ENCODE peak calls at places on chromosomes 2 and 18, in eight cellular contexts. One of them, this sample, is unnamed.
A peak's percentile ranks its signal among the peaks of the same experiment; 100 is the strongest.

GRCh38 chr2:9699139-9699823 is 68.5 kb upstream of the YWHAQ start:
- DNase-seq in A673: no peak
- DNase-seq in RWPE2: no peak
- DNase-seq in thoracic aorta: no peak
- DNase-seq in kidney: no peak
- DNase-seq in keratinocyte: no peak
- DNase-seq in left ventricle myocardium inferior: no peak
- DNase-seq in ovary: no peak
- DNase-seq in this sample: no peak

GRCh38 chr2:152336103-152336853 is 1.3 kb downstream of the FMNL2 start:
- DNase-seq in thoracic aorta: peak; percentile 19
- DNase-seq in left ventricle myocardium inferior: peak; percentile 73
- DNase-seq in keratinocyte: no peak
- DNase-seq in A673: peak; percentile 57
- DNase-seq in kidney: peak; percentile 84
- DNase-seq in ovary: peak; percentile 59
- DNase-seq in RWPE2: no peak
- DNase-seq in this sample: peak; percentile 73

GRCh38 chr2:12637754-12638153 is 79.0 kb upstream of the TRIB2 start:
- DNase-seq in A673: no peak
- DNase-seq in RWPE2: no peak
- DNase-seq in left ventricle myocardium inferior: no peak
- DNase-seq in kidney: no peak
- DNase-seq in ovary: no peak
- DNase-seq in keratinocyte: no peak
- DNase-seq in thoracic aorta: no peak
- DNase-seq in this sample: no peak

GRCh38 chr2:180716186-180717180 is 263.9 kb upstream of the UBE2E3 start:
- DNase-seq in RWPE2: no peak
- DNase-seq in thoracic aorta: no peak
- DNase-seq in keratinocyte: no peak
- DNase-seq in kidney: no peak
- DNase-seq in A673: no peak
- DNase-seq in left ventricle myocardium inferior: no peak
- DNase-seq in ovary: no peak
- DNase-seq in this sample: no peak

GRCh38 chr18:3885209-3885792 is 435.3 kb downstream of the TGIF1 start:
- DNase-seq in RWPE2: no peak
- DNase-seq in thoracic aorta: no peak
- DNase-seq in ovary: no peak
- DNase-seq in kidney: no peak
- DNase-seq in A673: peak; percentile 36
- DNase-seq in left ventricle myocardium inferior: no peak
- DNase-seq in keratinocyte: no peak
- DNase-seq in this sample: no peak

GRCh38 chr18:13608791-13609552 is 117.4 kb downstream of the FAM210A start:
- DNase-seq in kidney: no peak
- DNase-seq in thoracic aorta: no peak
- DNase-seq in A673: no peak
- DNase-seq in ovary: no peak
- DNase-seq in keratinocyte: no peak
- DNase-seq in RWPE2: no peak
- DNase-seq in left ventricle myocardium inferior: no peak
- DNase-seq in this sample: no peak

GRCh38 chr18:111292-112014 is 46.9 kb upstream of the USP14 start:
- DNase-seq in ovary: peak; percentile 53
- DNase-seq in left ventricle myocardium inferior: peak; percentile 51
- DNase-seq in RWPE2: peak; percentile 79
- DNase-seq in A673: peak; percentile 77
- DNase-seq in kidney: peak; percentile 87
- DNase-seq in keratinocyte: no peak
- DNase-seq in thoracic aorta: no peak
- DNase-seq in this sample: peak; percentile 91

GRCh38 chr2:35973132-35973736 is 382.3 kb upstream of the CRIM1 start:
- DNase-seq in kidney: no peak
- DNase-seq in A673: peak; percentile 56
- DNase-seq in RWPE2: no peak
- DNase-seq in ovary: no peak
- DNase-seq in keratinocyte: no peak
- DNase-seq in thoracic aorta: no peak
- DNase-seq in left ventricle myocardium inferior: no peak
- DNase-seq in this sample: no peak

GRCh38 chr2:188869560-188869959 is 104.6 kb upstream of the COL3A1 start:
- DNase-seq in kidney: no peak
- DNase-seq in keratinocyte: no peak
- DNase-seq in thoracic aorta: no peak
- DNase-seq in ovary: no peak
- DNase-seq in RWPE2: no peak
- DNase-seq in A673: peak; percentile 11
- DNase-seq in left ventricle myocardium inferior: no peak
- DNase-seq in this sample: no peak

GRCh38 chr18:58769321-58769720 is 95.4 kb upstream of the ZNF532 start:
- DNase-seq in thoracic aorta: no peak
- DNase-seq in A673: no peak
- DNase-seq in kidney: no peak
- DNase-seq in keratinocyte: no peak
- DNase-seq in left ventricle myocardium inferior: no peak
- DNase-seq in RWPE2: no peak
- DNase-seq in ovary: no peak
- DNase-seq in this sample: no peak

GRCh38 chr2:197883354-197884032 is 79.1 kb downstream of the PLCL1 start:
- DNase-seq in left ventricle myocardium inferior: no peak
- DNase-seq in thoracic aorta: no peak
- DNase-seq in ovary: no peak
- DNase-seq in keratinocyte: no peak
- DNase-seq in kidney: no peak
- DNase-seq in RWPE2: no peak
- DNase-seq in A673: no peak
- DNase-seq in this sample: no peak

GRCh38 chr18:24063121-24063731 is 48.7 kb downstream of the TTC39C start:
- DNase-seq in RWPE2: no peak
- DNase-seq in A673: no peak
- DNase-seq in ovary: no peak
- DNase-seq in kidney: no peak
- DNase-seq in left ventricle myocardium inferior: no peak
- DNase-seq in keratinocyte: no peak
- DNase-seq in thoracic aorta: no peak
- DNase-seq in this sample: no peak

GRCh38 chr2:189056200-189057106 is 82.3 kb downstream of the COL3A1 start:
- DNase-seq in left ventricle myocardium inferior: no peak
- DNase-seq in RWPE2: no peak
- DNase-seq in thoracic aorta: no peak
- DNase-seq in ovary: no peak
- DNase-seq in keratinocyte: no peak
- DNase-seq in kidney: no peak
- DNase-seq in A673: no peak
- DNase-seq in this sample: no peak

GRCh38 chr2:195659114-195659513 is 2.1 kb downstream of the SLC39A10 start:
- DNase-seq in left ventricle myocardium inferior: no peak
- DNase-seq in A673: no peak
- DNase-seq in keratinocyte: no peak
- DNase-seq in kidney: no peak
- DNase-seq in thoracic aorta: no peak
- DNase-seq in ovary: no peak
- DNase-seq in RWPE2: no peak
- DNase-seq in this sample: no peak

GRCh38 chr2:223735659-223736244 is 101.6 kb downstream of the AP1S3 start:
- DNase-seq in kidney: no peak
- DNase-seq in RWPE2: no peak
- DNase-seq in ovary: no peak
- DNase-seq in left ventricle myocardium inferior: no peak
- DNase-seq in thoracic aorta: no peak
- DNase-seq in keratinocyte: no peak
- DNase-seq in A673: no peak
- DNase-seq in this sample: no peak

GRCh38 chr18:64488698-64489097 is 339.8 kb upstream of the LINC00305 start:
- DNase-seq in kidney: no peak
- DNase-seq in keratinocyte: no peak
- DNase-seq in A673: no peak
- DNase-seq in ovary: no peak
- DNase-seq in RWPE2: no peak
- DNase-seq in thoracic aorta: no peak
- DNase-seq in left ventricle myocardium inferior: no peak
- DNase-seq in this sample: no peak

GRCh38 chr2:48600204-48600813 is 17.3 kb upstream of the GTF2A1L start:
- DNase-seq in keratinocyte: no peak
- DNase-seq in RWPE2: no peak
- DNase-seq in left ventricle myocardium inferior: no peak
- DNase-seq in kidney: no peak
- DNase-seq in ovary: no peak
- DNase-seq in thoracic aorta: no peak
- DNase-seq in A673: peak; percentile 56
- DNase-seq in this sample: no peak

GRCh38 chr2:100290718-100291151 is 31.6 kb downstream of the LONRF2 start:
- DNase-seq in left ventricle myocardium inferior: no peak
- DNase-seq in A673: no peak
- DNase-seq in thoracic aorta: no peak
- DNase-seq in RWPE2: no peak
- DNase-seq in kidney: no peak
- DNase-seq in ovary: no peak
- DNase-seq in keratinocyte: no peak
- DNase-seq in this sample: no peak

GRCh38 chr18:32296851-32297250 is 107.0 kb downstream of the MEP1B start:
- DNase-seq in left ventricle myocardium inferior: no peak
- DNase-seq in thoracic aorta: no peak
- DNase-seq in RWPE2: no peak
- DNase-seq in kidney: no peak
- DNase-seq in ovary: no peak
- DNase-seq in A673: no peak
- DNase-seq in keratinocyte: no peak
- DNase-seq in this sample: no peak

GRCh38 chr18:41745166-41746049 is 209.6 kb upstream of the PIK3C3 start:
- DNase-seq in kidney: no peak
- DNase-seq in RWPE2: peak; percentile 47
- DNase-seq in left ventricle myocardium inferior: peak; percentile 16
- DNase-seq in ovary: no peak
- DNase-seq in keratinocyte: no peak
- DNase-seq in A673: peak; percentile 47
- DNase-seq in thoracic aorta: no peak
- DNase-seq in this sample: no peak

GRCh38 chr2:46869621-46870020 is 46.0 kb downstream of the MCFD2 start:
- DNase-seq in ovary: no peak
- DNase-seq in left ventricle myocardium inferior: no peak
- DNase-seq in kidney: peak; percentile 51
- DNase-seq in keratinocyte: no peak
- DNase-seq in RWPE2: no peak
- DNase-seq in A673: no peak
- DNase-seq in thoracic aorta: no peak
- DNase-seq in this sample: no peak

GRCh38 chr18:3616142-3616541 is 166.2 kb downstream of the TGIF1 start:
- DNase-seq in A673: no peak
- DNase-seq in keratinocyte: no peak
- DNase-seq in kidney: no peak
- DNase-seq in ovary: no peak
- DNase-seq in left ventricle myocardium inferior: no peak
- DNase-seq in thoracic aorta: no peak
- DNase-seq in RWPE2: no peak
- DNase-seq in this sample: no peak

GRCh38 chr18:811192-812122 is 585 bp downstream of the YES1 start:
- DNase-seq in ovary: peak; percentile 51
- DNase-seq in A673: peak; percentile 50
- DNase-seq in kidney: peak; percentile 85
- DNase-seq in RWPE2: peak; percentile 67
- DNase-seq in thoracic aorta: no peak
- DNase-seq in keratinocyte: no peak
- DNase-seq in left ventricle myocardium inferior: peak; percentile 42
- DNase-seq in this sample: peak; percentile 44

DNA sequence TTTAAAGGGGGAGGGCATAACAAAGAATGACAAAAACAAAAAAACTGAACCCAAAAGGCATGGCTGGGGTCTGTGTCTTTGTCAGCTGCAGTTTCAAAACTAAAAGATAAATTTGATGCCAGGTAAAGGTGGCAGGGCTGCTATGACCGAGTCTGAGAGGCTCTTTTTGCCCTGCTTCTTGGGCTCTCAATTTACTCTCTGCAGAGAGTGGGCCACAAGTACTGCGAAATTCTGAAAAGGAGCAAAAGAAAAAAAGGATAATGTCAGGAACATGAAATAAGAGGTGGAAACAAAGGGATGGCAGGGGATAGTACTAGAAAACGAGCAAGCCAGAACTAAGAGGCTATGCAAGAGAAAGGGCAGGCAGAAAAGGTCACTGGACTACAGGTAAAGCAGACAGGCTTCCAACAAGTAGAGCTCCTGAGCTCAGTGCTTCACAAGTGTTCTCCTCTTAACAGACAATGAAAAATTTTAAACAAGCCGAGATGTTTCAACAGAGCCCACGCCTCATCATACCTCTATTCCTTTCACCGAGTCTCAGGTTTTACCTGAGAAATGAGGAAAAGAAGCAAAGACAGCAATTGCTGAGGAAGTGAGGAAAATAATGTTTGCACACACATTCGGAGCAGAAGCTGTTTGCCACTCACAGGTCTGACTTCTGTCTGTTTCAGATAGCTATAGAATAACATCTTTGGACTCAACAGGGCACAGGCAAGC is 7.3 kb downstream of the IRS1 start:
- DNase-seq in RWPE2: no peak
- DNase-seq in left ventricle myocardium inferior: no peak
- DNase-seq in keratinocyte: no peak
- DNase-seq in ovary: no peak
- DNase-seq in thoracic aorta: no peak
- DNase-seq in kidney: no peak
- DNase-seq in A673: no peak
- DNase-seq in this sample: no peak
- H3K4me1 ChIP-seq in RWPE2: peaks cover 20% of the 10 kb centered on the region
- H3K4me1 ChIP-seq in left ventricle myocardium inferior: peaks cover 96% of the 10 kb centered on the region
- H3K4me1 ChIP-seq in keratinocyte: peaks cover 41% of the 10 kb centered on the region
- H3K4me1 ChIP-seq in ovary: peaks cover 6% of the 10 kb centered on the region
- H3K4me1 ChIP-seq in thoracic aorta: peaks cover 70% of the 10 kb centered on the region
- H3K4me1 ChIP-seq in kidney: peaks cover 27% of the 10 kb centered on the region
- H3K4me1 ChIP-seq in A673: peaks cover 59% of the 10 kb centered on the region
- H3K4me1 ChIP-seq in this sample: peaks cover 36% of the 10 kb centered on the region

GRCh38 chr2:159202568-159203071 is 83.9 kb downstream of the WDSUB1 start:
- DNase-seq in ovary: peak; percentile 36
- DNase-seq in keratinocyte: no peak
- DNase-seq in A673: no peak
- DNase-seq in kidney: no peak
- DNase-seq in thoracic aorta: peak; percentile 65
- DNase-seq in RWPE2: no peak
- DNase-seq in left ventricle myocardium inferior: peak; percentile 34
- DNase-seq in this sample: peak; percentile 62
- TF ChIP-seq CTCF in ovary: no peak
- TF ChIP-seq CTCF in keratinocyte: no peak
- TF ChIP-seq CTCF in A673: no peak
- TF ChIP-seq CTCF in kidney: no peak
- TF ChIP-seq CTCF in thoracic aorta: no peak
- TF ChIP-seq CTCF in RWPE2: no peak
- TF ChIP-seq CTCF in left ventricle myocardium inferior: peak; percentile 19
- TF ChIP-seq CTCF in this sample: peak; percentile 12

GRCh38 chr2:163467206-163467605 is 268.6 kb downstream of the FIGN start:
- DNase-seq in keratinocyte: no peak
- DNase-seq in ovary: no peak
- DNase-seq in A673: no peak
- DNase-seq in kidney: no peak
- DNase-seq in thoracic aorta: no peak
- DNase-seq in RWPE2: no peak
- DNase-seq in left ventricle myocardium inferior: no peak
- DNase-seq in this sample: no peak
- H3K4me1 ChIP-seq in keratinocyte: no peaks in the 10 kb centered on the region
- H3K4me1 ChIP-seq in ovary: no peaks in the 10 kb centered on the region
- H3K4me1 ChIP-seq in A673: no peaks in the 10 kb centered on the region
- H3K4me1 ChIP-seq in kidney: no peaks in the 10 kb centered on the region
- H3K4me1 ChIP-seq in thoracic aorta: no peaks in the 10 kb centered on the region
- H3K4me1 ChIP-seq in RWPE2: no peaks in the 10 kb centered on the region
- H3K4me1 ChIP-seq in left ventricle myocardium inferior: peaks cover 35% of the 10 kb centered on the region
- H3K4me1 ChIP-seq in this sample: no peaks in the 10 kb centered on the region

GRCh38 chr2:28855977-28856376 is 14.1 kb downstream of the TRMT61B start:
- DNase-seq in thoracic aorta: no peak
- DNase-seq in left ventricle myocardium inferior: no peak
- DNase-seq in A673: no peak
- DNase-seq in keratinocyte: no peak
- DNase-seq in ovary: no peak
- DNase-seq in RWPE2: no peak
- DNase-seq in kidney: no peak
- DNase-seq in this sample: no peak
- TF ChIP-seq CTCF in thoracic aorta: no peak
- TF ChIP-seq CTCF in left ventricle myocardium inferior: no peak
- TF ChIP-seq CTCF in A673: no peak
- TF ChIP-seq CTCF in keratinocyte: no peak
- TF ChIP-seq CTCF in ovary: no peak
- TF ChIP-seq CTCF in RWPE2: no peak
- TF ChIP-seq CTCF in kidney: no peak
- TF ChIP-seq CTCF in this sample: no peak